ENCODE peak calls at places on chromosomes 13 and 19, in five cellular contexts. One of them, this sample, is unnamed.
A peak's percentile ranks its signal among the peaks of the same experiment; 100 is the strongest.

GRCh38 chr19:49222528-49222927 is 64.9 kb downstream of the TRPM4 start:
- DNase-seq in endodermal cell: no peak
- DNase-seq in neural progenitor cell: no peak
- DNase-seq in astrocyte: no peak
- DNase-seq in pancreas: no peak
- DNase-seq in this sample: no peak

GRCh38 chr13:91017031-91017668 is 330.3 kb upstream of the MIR17HG start:
- DNase-seq in endodermal cell: peak; percentile 87
- DNase-seq in neural progenitor cell: peak; percentile 66
- DNase-seq in astrocyte: peak; percentile 8
- DNase-seq in pancreas: no peak
- DNase-seq in this sample: no peak

GRCh38 chr13:23579072-23579885 is 9.1 kb downstream of the TNFRSF19 start:
- DNase-seq in endodermal cell: peak; percentile 98
- DNase-seq in neural progenitor cell: peak; percentile 98
- DNase-seq in astrocyte: peak; percentile 66
- DNase-seq in pancreas: peak; percentile 99
- DNase-seq in this sample: peak; percentile 92

GRCh38 chr19:7959209-7959608 is 15.7 kb upstream of the TIMM44 start:
- DNase-seq in endodermal cell: no peak
- DNase-seq in neural progenitor cell: no peak
- DNase-seq in astrocyte: no peak
- DNase-seq in pancreas: no peak
- DNase-seq in this sample: no peak

GRCh38 chr13:71355010-71355409 is 512.0 kb downstream of the DACH1 start:
- DNase-seq in endodermal cell: no peak
- DNase-seq in neural progenitor cell: no peak
- DNase-seq in astrocyte: no peak
- DNase-seq in pancreas: no peak
- DNase-seq in this sample: no peak

GRCh38 chr13:94280357-94280756 is 199.1 kb downstream of the DCT start:
- DNase-seq in endodermal cell: no peak
- DNase-seq in neural progenitor cell: no peak
- DNase-seq in astrocyte: peak; percentile 10
- DNase-seq in pancreas: no peak
- DNase-seq in this sample: no peak

GRCh38 chr19:29367701-29368306 is 154.9 kb upstream of the UQCRFS1 start:
- DNase-seq in endodermal cell: peak; percentile 60
- DNase-seq in neural progenitor cell: no peak
- DNase-seq in astrocyte: no peak
- DNase-seq in pancreas: no peak
- DNase-seq in this sample: no peak

GRCh38 chr19:49855676-49856573 is 5.0 kb downstream of the PTOV1 start:
- DNase-seq in endodermal cell: peak; percentile 66
- DNase-seq in neural progenitor cell: no peak
- DNase-seq in astrocyte: no peak
- DNase-seq in pancreas: peak; percentile 58
- DNase-seq in this sample: no peak

GRCh38 chr13:114077938-114078335 is 54.5 kb downstream of the RASA3 start:
- DNase-seq in endodermal cell: peak; percentile 64
- DNase-seq in neural progenitor cell: peak; percentile 85
- DNase-seq in astrocyte: peak; percentile 79
- DNase-seq in pancreas: peak; percentile 24
- DNase-seq in this sample: no peak

GRCh38 chr13:96090240-96091101 is 564 bp downstream of the HS6ST3 start:
- DNase-seq in endodermal cell: peak; percentile 78
- DNase-seq in neural progenitor cell: peak; percentile 66
- DNase-seq in astrocyte: no peak
- DNase-seq in pancreas: peak; percentile 77
- DNase-seq in this sample: no peak

GRCh38 chr19:30498707-30499106 is 126.5 kb downstream of the ZNF536 start:
- DNase-seq in endodermal cell: peak; percentile 89
- DNase-seq in neural progenitor cell: peak; percentile 60
- DNase-seq in astrocyte: no peak
- DNase-seq in pancreas: no peak
- DNase-seq in this sample: no peak

GRCh38 chr19:45507864-45508680 is 793 bp downstream of the VASP start:
- DNase-seq in endodermal cell: peak; percentile 89
- DNase-seq in neural progenitor cell: peak; percentile 57
- DNase-seq in astrocyte: no peak
- DNase-seq in pancreas: peak; percentile 72
- DNase-seq in this sample: peak; percentile 79

GRCh38 chr19:7916908-7917291 is 2.3 kb downstream of the TGFBR3L start:
- DNase-seq in endodermal cell: no peak
- DNase-seq in neural progenitor cell: no peak
- DNase-seq in astrocyte: no peak
- DNase-seq in pancreas: no peak
- DNase-seq in this sample: no peak

GRCh38 chr13:83085186-83085900 is 796.9 kb downstream of the SLITRK1 start:
- DNase-seq in endodermal cell: no peak
- DNase-seq in neural progenitor cell: no peak
- DNase-seq in astrocyte: peak; percentile 7
- DNase-seq in pancreas: no peak
- DNase-seq in this sample: no peak

GRCh38 chr13:55653497-55653896 is 1487.2 kb upstream of the PRR20A start:
- DNase-seq in endodermal cell: peak; percentile 40
- DNase-seq in neural progenitor cell: no peak
- DNase-seq in astrocyte: no peak
- DNase-seq in pancreas: no peak
- DNase-seq in this sample: no peak

GRCh38 chr13:43544011-43544410 is 242.8 kb downstream of the ENOX1 start:
- DNase-seq in endodermal cell: no peak
- DNase-seq in neural progenitor cell: no peak
- DNase-seq in astrocyte: peak; percentile 50
- DNase-seq in pancreas: no peak
- DNase-seq in this sample: no peak

GRCh38 chr19:47071731-47072130 is 23.3 kb upstream of the TMEM160 start:
- DNase-seq in endodermal cell: no peak
- DNase-seq in neural progenitor cell: no peak
- DNase-seq in astrocyte: no peak
- DNase-seq in pancreas: no peak
- DNase-seq in this sample: no peak

GRCh38 chr19:49186108-49186507 is 28.5 kb downstream of the TRPM4 start:
- DNase-seq in endodermal cell: no peak
- DNase-seq in neural progenitor cell: no peak
- DNase-seq in astrocyte: no peak
- DNase-seq in pancreas: no peak
- DNase-seq in this sample: no peak

GRCh38 chr19:10612515-10613119 is 12.7 kb upstream of the SLC44A2 start:
- DNase-seq in endodermal cell: no peak
- DNase-seq in neural progenitor cell: no peak
- DNase-seq in astrocyte: peak; percentile 26
- DNase-seq in pancreas: peak; percentile 86
- DNase-seq in this sample: peak; percentile 61

GRCh38 chr13:102651892-102652291 is 43.0 kb downstream of the METTL21C start:
- DNase-seq in endodermal cell: no peak
- DNase-seq in neural progenitor cell: no peak
- DNase-seq in astrocyte: no peak
- DNase-seq in pancreas: no peak
- DNase-seq in this sample: no peak

GRCh38 chr19:3986260-3987041 is 1.2 kb upstream of the EEF2 start:
- DNase-seq in endodermal cell: peak; percentile 81
- DNase-seq in neural progenitor cell: peak; percentile 74
- DNase-seq in astrocyte: peak; percentile 52
- DNase-seq in pancreas: no peak
- DNase-seq in this sample: peak; percentile 70

GRCh38 chr13:52969373-52969772 is 59.2 kb upstream of the OLFM4 start:
- DNase-seq in endodermal cell: no peak
- DNase-seq in neural progenitor cell: no peak
- DNase-seq in astrocyte: no peak
- DNase-seq in pancreas: no peak
- DNase-seq in this sample: no peak

GRCh38 chr19:55487884-55488687 is at the start of gene SSC5D:
- DNase-seq in endodermal cell: peak; percentile 69
- DNase-seq in neural progenitor cell: peak; percentile 61
- DNase-seq in astrocyte: peak; percentile 47
- DNase-seq in pancreas: no peak
- DNase-seq in this sample: no peak

GRCh38 chr19:16541526-16542044 is 652 bp downstream of the CHERP start:
- DNase-seq in endodermal cell: peak; percentile 61
- DNase-seq in neural progenitor cell: peak; percentile 51
- DNase-seq in astrocyte: no peak
- DNase-seq in pancreas: no peak
- DNase-seq in this sample: no peak

GRCh38 chr13:83286737-83287136 is 595.5 kb downstream of the SLITRK1 start:
- DNase-seq in endodermal cell: no peak
- DNase-seq in neural progenitor cell: no peak
- DNase-seq in astrocyte: no peak
- DNase-seq in pancreas: no peak
- DNase-seq in this sample: no peak

GRCh38 chr13:113457510-113457909 is 4.2 kb upstream of the ADPRHL1 start:
- DNase-seq in endodermal cell: no peak
- DNase-seq in neural progenitor cell: no peak
- DNase-seq in astrocyte: no peak
- DNase-seq in pancreas: peak; percentile 50
- DNase-seq in this sample: no peak

GRCh38 chr13:100854091-100854490 is 179.5 kb upstream of the TMTC4 start:
- DNase-seq in endodermal cell: peak; percentile 76
- DNase-seq in neural progenitor cell: peak; percentile 39
- DNase-seq in astrocyte: no peak
- DNase-seq in pancreas: no peak
- DNase-seq in this sample: no peak

GRCh38 chr13:112892759-112893569 is 76.0 kb upstream of the MCF2L start:
- DNase-seq in endodermal cell: peak; percentile 81
- DNase-seq in neural progenitor cell: peak; percentile 46
- DNase-seq in astrocyte: no peak
- DNase-seq in pancreas: peak; percentile 71
- DNase-seq in this sample: peak; percentile 52

GRCh38 chr19:980133-980998 is 3.8 kb upstream of the WDR18 start:
- DNase-seq in endodermal cell: peak; percentile 91
- DNase-seq in neural progenitor cell: peak; percentile 93
- DNase-seq in astrocyte: no peak
- DNase-seq in pancreas: peak; percentile 58
- DNase-seq in this sample: no peak

GRCh38 chr19:986083-986482 is 1.9 kb downstream of the WDR18 start:
- DNase-seq in endodermal cell: no peak
- DNase-seq in neural progenitor cell: no peak
- DNase-seq in astrocyte: no peak
- DNase-seq in pancreas: no peak
- DNase-seq in this sample: no peak

GRCh38 chr19:982567-983170 is 1.5 kb upstream of the WDR18 start:
- DNase-seq in endodermal cell: peak; percentile 93
- DNase-seq in neural progenitor cell: peak; percentile 89
- DNase-seq in astrocyte: no peak
- DNase-seq in pancreas: peak; percentile 94
- DNase-seq in this sample: peak; percentile 82

GRCh38 chr19:988081-988480 is 3.9 kb downstream of the WDR18 start:
- DNase-seq in endodermal cell: no peak
- DNase-seq in neural progenitor cell: no peak
- DNase-seq in astrocyte: no peak
- DNase-seq in pancreas: no peak
- DNase-seq in this sample: no peak

DNA sequence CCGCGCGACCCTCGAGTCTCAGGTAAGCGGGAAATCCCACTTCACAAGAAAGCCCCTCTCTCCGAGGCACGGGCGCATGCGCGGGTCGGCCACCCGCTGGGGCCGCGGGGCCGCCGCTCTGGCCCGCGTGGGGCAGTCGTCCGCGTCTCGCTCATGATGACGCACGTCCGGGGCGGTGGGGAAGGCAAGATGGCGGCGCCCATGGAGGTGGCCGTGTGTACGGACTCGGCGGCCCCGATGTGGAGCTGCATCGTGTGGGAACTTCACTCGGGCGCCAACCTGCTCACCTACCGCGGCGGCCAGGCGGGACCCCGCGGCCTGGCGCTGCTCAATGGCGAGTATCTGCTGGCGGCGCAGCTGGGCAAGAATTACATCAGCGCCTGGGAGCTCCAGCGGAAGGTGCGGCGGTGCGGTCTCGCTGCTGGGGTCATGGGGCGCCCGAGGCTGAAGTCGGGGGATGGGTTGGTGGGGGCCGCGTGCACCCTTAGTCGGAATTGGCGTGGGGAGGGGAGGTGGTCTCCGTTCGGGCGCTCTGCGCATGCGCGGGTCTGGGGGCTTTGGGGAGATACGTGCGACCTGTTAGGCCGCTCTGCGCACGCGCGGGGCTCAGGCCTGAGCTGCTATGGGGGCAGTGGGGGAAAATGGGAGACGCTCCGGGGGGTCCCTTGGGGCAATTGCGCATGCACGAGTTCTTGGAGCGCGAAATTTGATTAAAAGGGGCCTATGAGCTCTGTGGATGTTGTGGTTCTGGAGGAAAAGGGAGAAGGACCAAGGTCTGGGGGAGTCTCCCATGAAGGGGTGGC is at the start of gene WDR18:
- DNase-seq in endodermal cell: peak; percentile 95
- DNase-seq in neural progenitor cell: peak; percentile 95
- DNase-seq in astrocyte: peak; percentile 65
- DNase-seq in pancreas: peak; percentile 97
- DNase-seq in this sample: peak; percentile 94
- TF ChIP-seq CTCF in endodermal cell: no peak
- TF ChIP-seq CTCF in neural progenitor cell: peak; percentile 8
- TF ChIP-seq CTCF in astrocyte: no peak
- TF ChIP-seq CTCF in pancreas: no peak
- TF ChIP-seq CTCF in this sample: peak; percentile 23

GRCh38 chr13:73625562-73626339 is 508.5 kb downstream of the KLF12 start:
- DNase-seq in endodermal cell: no peak
- DNase-seq in neural progenitor cell: no peak
- DNase-seq in astrocyte: no peak
- DNase-seq in pancreas: no peak
- DNase-seq in this sample: no peak
- H3K4me1 ChIP-seq in endodermal cell: no peaks in the 10 kb centered on the region
- H3K4me1 ChIP-seq in neural progenitor cell: no peaks in the 10 kb centered on the region
- H3K4me1 ChIP-seq in astrocyte: no peaks in the 10 kb centered on the region
- H3K4me1 ChIP-seq in pancreas: no peaks in the 10 kb centered on the region
- H3K4me1 ChIP-seq in this sample: peaks cover 10% of the 10 kb centered on the region

GRCh38 chr19:39372047-39372802 is 18.7 kb downstream of the PAF1 start:
- DNase-seq in endodermal cell: no peak
- DNase-seq in neural progenitor cell: no peak
- DNase-seq in astrocyte: peak; percentile 95
- DNase-seq in pancreas: no peak
- DNase-seq in this sample: peak; percentile 57
- TF ChIP-seq CTCF in endodermal cell: no peak
- TF ChIP-seq CTCF in neural progenitor cell: no peak
- TF ChIP-seq CTCF in astrocyte: no peak
- TF ChIP-seq CTCF in pancreas: no peak
- TF ChIP-seq CTCF in this sample: no peak

GRCh38 chr19:1103691-1104451 is at the start of gene GPX4:
- DNase-seq in endodermal cell: peak; percentile 100
- DNase-seq in neural progenitor cell: peak; percentile 100
- DNase-seq in astrocyte: peak; percentile 94
- DNase-seq in pancreas: peak; percentile 97
- DNase-seq in this sample: peak; percentile 100

GRCh38 chr19:1101337-1101698 is 2.5 kb upstream of the GPX4 start:
- DNase-seq in endodermal cell: no peak
- DNase-seq in neural progenitor cell: no peak
- DNase-seq in astrocyte: no peak
- DNase-seq in pancreas: no peak
- DNase-seq in this sample: peak; percentile 40

GRCh38 chr19:1105217-1105872 is 1.6 kb downstream of the GPX4 start:
- DNase-seq in endodermal cell: no peak
- DNase-seq in neural progenitor cell: no peak
- DNase-seq in astrocyte: no peak
- DNase-seq in pancreas: no peak
- DNase-seq in this sample: no peak

GRCh38 chr19:1104452-1105216 is 840 bp downstream of the GPX4 start:
- DNase-seq in endodermal cell: peak; percentile 92
- DNase-seq in neural progenitor cell: peak; percentile 92
- DNase-seq in astrocyte: peak; percentile 46
- DNase-seq in pancreas: peak; percentile 86
- DNase-seq in this sample: peak; percentile 82

GRCh38 chr19:1102407-1103106 is 1.2 kb upstream of the GPX4 start:
- DNase-seq in endodermal cell: no peak
- DNase-seq in neural progenitor cell: no peak
- DNase-seq in astrocyte: peak; percentile 100
- DNase-seq in pancreas: no peak
- DNase-seq in this sample: peak; percentile 64
- H3K4me1 ChIP-seq in endodermal cell: peaks cover 5% of the 10 kb centered on the region
- H3K4me1 ChIP-seq in neural progenitor cell: peaks cover 8% of the 10 kb centered on the region
- H3K4me1 ChIP-seq in astrocyte: peaks cover 47% of the 10 kb centered on the region
- H3K4me1 ChIP-seq in pancreas: peaks cover 20% of the 10 kb centered on the region
- H3K4me1 ChIP-seq in this sample: peaks cover 74% of the 10 kb centered on the region